ENCODE peak calls at places on chromosomes 3 and 15, in five cellular contexts. N is ovary, O is osteocyte, W is fibroblast of lung, P is fibroblast of the aortic adventitia. U is an unnamed sample.

GRCh38 chr3:48596157-48596556 is 1.0 kb upstream of the COL7A1 start:
- DNase-seq in N (no peak), O (no peak), W (no peak), P (no peak), U (no peak)

GRCh38 chr15:75460646-75461045 is 9.2 kb upstream of the SIN3A start:
- DNase-seq in N (no peak), O (no peak), W (no peak), P (no peak), U (no peak)

GRCh38 chr15:42854576-42854975 is 66.0 kb downstream of the TTBK2 start:
- DNase-seq in N (no peak), O (no peak), W (no peak), P (no peak), U (no peak)

GRCh38 chr3:100706365-100706764 is 2.9 kb upstream of the TFG start:
- DNase-seq in N (no peak), O (no peak), W (no peak), P (peak), U (no peak)

GRCh38 chr15:99486371-99487336 is 79.1 kb upstream of the MEF2A start:
- DNase-seq in N (peak), O (peak), W (peak), P (peak), U (no peak)

GRCh38 chr15:68885070-68885469 is 45.3 kb upstream of the SPESP1 start:
- DNase-seq in N (no peak), O (no peak), W (peak), P (peak), U (peak)

GRCh38 chr3:127676456-127676855 is 3.7 kb downstream of the ABTB1 start:
- DNase-seq in N (peak), O (no peak), W (no peak), P (no peak), U (no peak)

GRCh38 chr3:138389144-138389601 is 40.8 kb downstream of the MRAS start:
- DNase-seq in N (no peak), O (no peak), W (no peak), P (no peak), U (no peak)

GRCh38 chr3:37400945-37401344 is 226.6 kb upstream of the LRRFIP2 start:
- DNase-seq in N (no peak), O (no peak), W (no peak), P (peak), U (no peak)

GRCh38 chr3:71498053-71498452 is 85.5 kb downstream of the FOXP1 start:
- DNase-seq in N (no peak), O (no peak), W (no peak), P (no peak), U (no peak)

GRCh38 chr3:181725830-181726229 is 14.1 kb downstream of the SOX2 start:
- DNase-seq in N (no peak), O (no peak), W (no peak), P (no peak), U (no peak)

GRCh38 chr3:70703305-70704102 is 391.1 kb upstream of the MDFIC2 start:
- DNase-seq in N (no peak), O (no peak), W (no peak), P (no peak), U (no peak)

GRCh38 chr3:43995078-43995928 is 246.4 kb upstream of the TOPAZ1 start:
- DNase-seq in N (no peak), O (no peak), W (peak), P (peak), U (no peak)

GRCh38 chr3:146308222-146308621 is 57.3 kb upstream of the PLSCR4 start:
- DNase-seq in N (no peak), O (no peak), W (peak), P (peak), U (peak)

GRCh38 chr15:72380743-72381142 is 4.9 kb upstream of the HEXA start:
- DNase-seq in N (no peak), O (no peak), W (no peak), P (no peak), U (no peak)

GRCh38 chr3:14370719-14371572 is 31.5 kb upstream of the SLC6A6 start:
- DNase-seq in N (no peak), O (no peak), W (no peak), P (no peak), U (no peak)

GRCh38 chr3:152175576-152175883 is 93.2 kb upstream of the MBNL1 start:
- DNase-seq in N (no peak), O (no peak), W (peak), P (peak), U (peak)

GRCh38 chr3:24829632-24830229 is 335.1 kb upstream of the THRB start:
- DNase-seq in N (no peak), O (no peak), W (peak), P (no peak), U (no peak)

GRCh38 chr3:14877404-14877803 is 58.6 kb downstream of the FGD5 start:
- DNase-seq in N (no peak), O (no peak), W (no peak), P (no peak), U (no peak)

GRCh38 chr15:99123706-99124451 is 19.0 kb downstream of the SYNM start:
- DNase-seq in N (peak), O (peak), W (peak), P (peak), U (peak)

GRCh38 chr15:77107531-77108355 is 36.8 kb upstream of the TSPAN3 start:
- DNase-seq in N (peak), O (no peak), W (peak), P (peak), U (peak)

GRCh38 chr3:138197058-138197457 is 10.0 kb downstream of the ARMC8 start:
- DNase-seq in N (no peak), O (no peak), W (peak), P (peak), U (peak)

GRCh38 chr3:155230382-155230781 is 63.1 kb downstream of the STRIT1 start:
- DNase-seq in N (no peak), O (no peak), W (peak), P (peak), U (no peak)

GRCh38 chr3:189353318-189353958 is 181.7 kb downstream of the TPRG1 start:
- DNase-seq in N (no peak), O (no peak), W (no peak), P (no peak), U (no peak)

GRCh38 chr3:100125539-100125938 is 11.2 kb upstream of the FILIP1L start:
- DNase-seq in N (no peak), O (no peak), W (no peak), P (no peak), U (no peak)

GRCh38 chr3:195175476-195176337 is 95.3 kb downstream of the XXYLT1 start:
- DNase-seq in N (no peak), O (no peak), W (no peak), P (no peak), U (no peak)

GRCh38 chr3:58117561-58118305 is 93.0 kb downstream of the DNASE1L3 start:
- DNase-seq in N (peak), O (no peak), W (peak), P (peak), U (peak)

GRCh38 chr3:11499144-11499543 is 144.6 kb downstream of the VGLL4 start:
- DNase-seq in N (no peak), O (no peak), W (peak), P (peak), U (peak)

GRCh38 chr15:39025331-39025730 is 460.7 kb upstream of the RASGRP1 start:
- DNase-seq in N (no peak), O (no peak), W (peak), P (no peak), U (no peak)

GRCh38 chr3:11784962-11785361 is 61.7 kb downstream of the TAMM41 start:
- DNase-seq in N (no peak), O (no peak), W (no peak), P (no peak), U (no peak)

GRCh38 chr3:116390318-116390717 is 55.0 kb downstream of the LSAMP start:
- DNase-seq in N (no peak), O (no peak), W (no peak), P (no peak), U (no peak)

GRCh38 chr3:107661447-107662108 is 138.8 kb downstream of the BBX start:
- DNase-seq in N (no peak), O (no peak), W (no peak), P (peak), U (no peak)

DNA sequence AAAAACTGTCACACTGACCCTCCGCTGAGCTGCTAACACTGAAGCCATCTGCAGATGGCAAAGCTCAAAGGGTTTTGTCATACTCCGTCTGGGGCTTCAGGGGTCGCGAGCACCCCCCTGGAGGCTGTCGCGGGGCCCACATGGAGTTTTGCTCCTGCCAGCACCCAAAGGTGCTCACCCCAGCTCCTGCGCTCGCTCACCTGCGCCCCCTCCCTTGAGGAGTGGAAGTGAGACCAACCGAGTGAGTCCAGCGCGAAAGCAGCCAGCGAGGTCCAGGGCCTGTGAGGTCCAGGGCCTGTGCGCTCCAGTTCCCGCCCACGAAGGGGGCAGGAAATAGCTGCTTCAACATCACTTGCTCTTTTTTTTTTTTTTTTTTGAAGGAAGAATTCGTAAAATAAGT is 208.5 kb downstream of the ROBO2 start:
- DNase-seq in N (no peak), O (no peak), W (no peak), P (no peak), U (no peak)
- TF ChIP-seq CTCF in N (no peak), O (no peak), W (no peak), P (no peak), U (no peak)

DNA sequence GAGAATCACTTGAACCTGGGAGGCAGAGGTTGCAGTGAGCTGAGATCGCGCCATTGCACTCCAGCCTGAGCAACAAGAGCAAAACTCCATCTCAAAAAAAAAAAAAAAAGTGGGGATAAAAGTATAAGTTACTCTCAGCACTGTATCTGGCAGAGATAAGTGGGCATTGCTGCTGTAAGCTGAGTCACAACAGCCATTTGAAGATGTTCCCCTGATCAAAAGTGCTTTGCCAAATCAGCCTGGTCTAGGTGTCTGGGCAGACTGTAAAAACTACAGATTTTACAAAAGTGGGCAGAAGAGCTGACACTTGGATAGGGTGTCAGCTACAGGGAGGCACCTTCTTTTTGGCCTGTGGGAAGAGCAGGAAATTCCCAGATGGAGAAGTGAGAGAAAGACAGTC is 78.4 kb downstream of the TRAK1 start:
- DNase-seq in N (no peak), O (no peak), W (no peak), P (no peak), U (no peak)
- TF ChIP-seq CTCF in N (no peak), O (no peak), W (no peak), P (no peak), U (no peak)

DNA sequence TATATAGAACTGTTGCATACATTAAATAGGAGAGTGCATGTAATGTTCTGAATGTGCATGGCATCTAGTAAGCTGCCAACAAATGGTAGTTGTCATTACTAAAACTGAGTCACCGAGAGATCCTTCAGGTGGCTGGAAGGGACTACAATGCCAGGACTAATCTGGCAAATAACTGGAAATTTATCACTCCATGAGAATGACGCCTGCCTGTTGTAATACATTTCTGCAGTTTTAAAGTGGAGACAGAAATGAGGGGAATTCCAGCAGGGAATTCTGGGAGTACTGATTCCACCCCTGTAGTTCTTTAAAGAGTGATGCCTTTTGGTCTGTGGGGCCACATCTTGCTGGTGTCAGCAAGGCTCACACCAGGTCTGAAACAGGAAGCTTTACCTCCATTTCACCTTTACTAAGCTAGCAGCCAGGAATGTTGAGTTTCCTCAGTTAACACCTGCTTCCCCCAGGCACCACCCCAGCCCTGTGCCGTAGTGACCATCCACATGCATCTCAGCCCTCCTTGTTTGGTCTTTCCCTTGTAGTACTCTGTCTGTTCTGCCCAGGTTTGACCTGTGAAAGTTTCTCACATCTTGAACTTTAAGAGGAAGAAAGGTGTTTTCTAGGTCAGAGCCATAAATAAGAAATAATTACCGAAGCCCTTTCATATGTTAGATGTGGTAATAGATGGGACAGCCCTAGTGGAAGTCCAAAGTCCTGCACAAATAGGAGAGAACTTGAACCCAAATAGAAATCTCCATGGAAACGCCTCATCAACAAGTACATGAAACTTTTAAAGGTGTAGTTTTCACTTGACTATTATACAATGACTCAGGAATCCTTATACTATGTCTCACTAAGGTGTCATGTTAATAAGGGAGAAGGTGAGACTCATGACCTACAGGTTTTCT is 56.7 kb upstream of the LMOD3 start:
- DNase-seq in N (no peak), O (no peak), W (no peak), P (no peak), U (peak)
- TF ChIP-seq CTCF in N (no peak), O (no peak), W (no peak), P (no peak), U (no peak)

GRCh38 chr3:66572938-66573710 is 72.3 kb upstream of the LRIG1 start:
- DNase-seq in N (no peak), O (no peak), W (no peak), P (no peak), U (no peak)
- TF ChIP-seq CTCF in N (no peak), O (peak), W (peak), P (no peak), U (peak)